ENCODE peak calls at places on chromosomes 4 and X, in five cellular contexts. T is choroid plexus epithelial cell; G is T-helper 1 cell; L is HT-29; D is stimulated activated CD4-positive, alpha-beta T cell treated with anti-CD3 and anti-CD28 coated beads, Interleukin-1b, Interleukin-23, amount 100 ng/mL, for 4 hours. M is an unnamed sample.

GRCh38 chrX:1462596-1463251 is 10.0 kb upstream of the ASMTL start:
- DNase-seq in T (peak; percentile 76), G (peak; percentile 69), L (no peak), D (peak; percentile 45), M (peak; percentile 60)

GRCh38 chr4:176270669-176271068 is 1.6 kb upstream of the ASB5 start:
- DNase-seq in T (peak; percentile 97), G (no peak), L (no peak), D (no peak), M (peak; percentile 93)

GRCh38 chr4:182913621-182914020 is 3.6 kb downstream of the DCTD start:
- DNase-seq in T (no peak), G (no peak), L (no peak), D (no peak), M (no peak)

GRCh38 chrX:110418220-110418856 is 59.7 kb downstream of the RTL9 start:
- DNase-seq in T (peak; percentile 76), G (no peak), L (peak; percentile 69), D (no peak), M (no peak)

GRCh38 chr4:110106946-110107325 is 91.5 kb downstream of the ELOVL6 start:
- DNase-seq in T (peak; percentile 90), G (no peak), L (peak; percentile 54), D (no peak), M (peak; percentile 54)

GRCh38 chrX:130623508-130623907 is 221.7 kb downstream of the RBMX2 start:
- DNase-seq in T (no peak), G (no peak), L (no peak), D (no peak), M (no peak)

GRCh38 chr4:11634283-11634682 is 205.6 kb upstream of the HS3ST1 start:
- DNase-seq in T (no peak), G (no peak), L (peak; percentile 72), D (no peak), M (peak; percentile 35)

GRCh38 chr4:84583871-84584373 is 995 bp downstream of the CDS1 start:
- DNase-seq in T (peak; percentile 25), G (no peak), L (peak; percentile 62), D (no peak), M (no peak)

GRCh38 chrX:37787353-37787869 is 7.6 kb downstream of the CYBB start:
- DNase-seq in T (no peak), G (no peak), L (no peak), D (no peak), M (no peak)

GRCh38 chr4:36082817-36083216 is 161.5 kb downstream of the ARAP2 start:
- DNase-seq in T (no peak), G (no peak), L (no peak), D (no peak), M (no peak)

GRCh38 chr4:54337007-54337406 is 107.9 kb downstream of the PDGFRA start:
- DNase-seq in T (no peak), G (no peak), L (no peak), D (no peak), M (no peak)

M was measured in MCF 10A.